ENCODE peak calls at places on chromosomes 6 and 20, in six cellular contexts. A is neural progenitor cell, O is AG04450, G is fibroblast of pulmonary artery, Q is AG10803, F is fibroblast of mammary gland. B is an unnamed sample.

GRCh38 chr6:167233490-167233889 is 57.6 kb upstream of the UNC93A start:
- DNase-seq in F (no peak), A (no peak), Q (no peak), O (no peak), G (no peak), B (no peak)

GRCh38 chr6:36794704-36795065 is 44.6 kb downstream of the CPNE5 start:
- DNase-seq in F (no peak), G (no peak), Q (no peak), O (no peak), A (no peak), B (no peak)

GRCh38 chr20:840858-841567 is 7.5 kb downstream of the FAM110A start:
- DNase-seq in G (no peak), A (peak), Q (no peak), O (no peak), F (no peak), B (no peak)

GRCh38 chr6:51266569-51266968 is 447.9 kb downstream of the TFAP2B start:
- DNase-seq in F (no peak), A (no peak), Q (no peak), G (no peak), O (no peak), B (no peak)

GRCh38 chr6:57158658-57159057 is 13.5 kb upstream of the BAG2 start:
- DNase-seq in A (no peak), F (peak), G (no peak), Q (no peak), O (no peak), B (no peak)

GRCh38 chr6:46773201-46773855 is 19.9 kb upstream of the MEP1A start:
- DNase-seq in F (no peak), Q (no peak), O (no peak), A (no peak), G (no peak), B (no peak)

GRCh38 chr6:66965227-66965626 is 1258.2 kb upstream of the EYS start:
- DNase-seq in G (no peak), Q (no peak), F (no peak), A (no peak), O (no peak), B (no peak)

GRCh38 chr6:148885920-148886845 is 139.4 kb downstream of the UST start:
- DNase-seq in A (peak), Q (no peak), F (no peak), O (no peak), G (no peak), B (no peak)

GRCh38 chr6:23179994-23180393 is 610.6 kb downstream of the HDGFL1 start:
- DNase-seq in G (no peak), F (no peak), A (no peak), Q (no peak), O (no peak), B (no peak)

GRCh38 chr6:111552241-111552744 is 53.4 kb downstream of the TRAF3IP2 start:
- DNase-seq in F (peak), A (peak), Q (peak), G (peak), O (peak), B (peak)

GRCh38 chr6:159172066-159172465 is 2.9 kb downstream of the FNDC1 start:
- DNase-seq in G (peak), A (no peak), F (peak), Q (peak), O (no peak), B (peak)

GRCh38 chr20:34220581-34220980 is 20.6 kb upstream of the ASIP start:
- DNase-seq in F (peak), O (no peak), A (no peak), Q (peak), G (peak), B (peak)

GRCh38 chr6:5398530-5398929 is 137.2 kb downstream of the FARS2 start:
- DNase-seq in Q (peak), A (peak), O (no peak), F (peak), G (peak), B (peak)

GRCh38 chr6:63571382-63571882 is 848 bp upstream of the LOC128125822 start:
- DNase-seq in G (no peak), Q (no peak), F (no peak), O (no peak), A (no peak), B (peak)

GRCh38 chr6:34696189-34696738 is 303 bp downstream of the ILRUN start:
- DNase-seq in O (no peak), F (peak), A (no peak), G (peak), Q (peak), B (peak)

GRCh38 chr6:55777461-55777860 is 97.9 kb downstream of the BMP5 start:
- DNase-seq in F (peak), A (no peak), O (no peak), Q (no peak), G (no peak), B (no peak)

GRCh38 chr6:136510782-136511181 is 39.4 kb downstream of the MAP7 start:
- DNase-seq in G (no peak), O (no peak), Q (no peak), A (no peak), F (no peak), B (no peak)

GRCh38 chr20:59785986-59786753 is 147.3 kb downstream of the SYCP2 start:
- DNase-seq in G (no peak), A (no peak), F (no peak), O (no peak), Q (no peak), B (no peak)

GRCh38 chr6:146028250-146028789 is 542 bp upstream of the GRM1 start:
- DNase-seq in G (peak), O (peak), A (peak), F (peak), Q (peak), B (peak)

GRCh38 chr6:43290905-43291355 is 7.1 kb upstream of the SLC22A7 start:
- DNase-seq in G (no peak), Q (no peak), F (no peak), O (no peak), A (no peak), B (no peak)

GRCh38 chr6:43292763-43293318 is 5.2 kb upstream of the SLC22A7 start:
- DNase-seq in F (no peak), Q (no peak), A (no peak), G (no peak), O (no peak), B (no peak)

GRCh38 chr6:43293698-43294097 is 4.4 kb upstream of the SLC22A7 start:
- DNase-seq in O (no peak), F (no peak), A (no peak), Q (no peak), G (no peak), B (no peak)

GRCh38 chr6:43291708-43292107 is 6.4 kb upstream of the SLC22A7 start:
- DNase-seq in Q (no peak), O (no peak), F (no peak), A (no peak), G (no peak), B (no peak)

GRCh38 chr6:43292341-43292740 is 5.7 kb upstream of the SLC22A7 start:
- DNase-seq in A (no peak), G (no peak), Q (no peak), F (no peak), O (no peak), B (no peak)
- H3K4me3 ChIP-seq in A (no peak), G (no peak), Q (no peak), F (no peak), O (no peak), B (no peak)

GRCh38 chr20:39602649-39603048 is 640.5 kb downstream of the DHX35 start:
- DNase-seq in A (no peak), G (no peak), F (no peak), O (no peak), Q (no peak), B (no peak)
- TF ChIP-seq CTCF in A (no peak), G (no peak), F (no peak), O (no peak), Q (no peak), B (no peak)

DNA sequence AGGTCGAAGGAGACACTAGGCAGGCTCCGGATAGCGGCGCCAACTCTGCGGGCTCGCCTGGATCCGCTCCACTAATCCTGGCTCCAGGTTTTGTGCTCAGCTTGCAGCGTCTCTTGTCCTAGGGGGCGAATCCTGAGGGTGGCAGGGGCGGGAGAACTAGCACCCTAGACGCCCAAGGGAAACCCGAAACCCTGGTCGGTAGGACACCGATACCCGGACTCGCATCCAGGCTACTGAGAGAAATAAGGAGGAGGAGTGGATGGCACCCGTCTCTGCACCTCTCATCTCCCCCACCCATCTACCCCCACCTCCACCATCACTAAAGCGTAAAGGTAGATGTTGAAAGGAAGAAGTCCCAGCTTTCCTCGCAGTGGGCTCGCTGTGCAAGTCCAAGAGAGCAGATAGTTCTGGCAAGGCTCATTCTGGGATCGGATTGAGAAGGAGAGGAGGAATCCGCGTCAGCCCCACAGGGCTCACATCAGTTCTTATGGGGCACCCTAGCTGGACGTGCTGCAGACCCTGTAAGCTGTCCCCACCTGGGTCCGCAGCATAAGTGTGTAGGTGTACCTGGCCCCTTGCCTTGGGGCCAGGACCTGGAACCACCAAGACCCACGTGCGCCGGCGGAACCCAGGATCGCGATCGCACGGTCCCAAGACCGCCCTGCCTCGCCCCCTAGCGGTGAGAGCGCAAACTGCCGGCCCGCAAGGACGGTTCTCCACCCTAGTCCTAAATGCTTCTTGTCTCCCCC is 6.9 kb downstream of the SLC32A1 start:
- DNase-seq in F (peak), A (peak), G (peak), Q (peak), O (no peak), B (peak)
- H3K4me3 ChIP-seq in F (no peak), A (peak), G (peak), Q (no peak), O (peak), B (no peak)

DNA sequence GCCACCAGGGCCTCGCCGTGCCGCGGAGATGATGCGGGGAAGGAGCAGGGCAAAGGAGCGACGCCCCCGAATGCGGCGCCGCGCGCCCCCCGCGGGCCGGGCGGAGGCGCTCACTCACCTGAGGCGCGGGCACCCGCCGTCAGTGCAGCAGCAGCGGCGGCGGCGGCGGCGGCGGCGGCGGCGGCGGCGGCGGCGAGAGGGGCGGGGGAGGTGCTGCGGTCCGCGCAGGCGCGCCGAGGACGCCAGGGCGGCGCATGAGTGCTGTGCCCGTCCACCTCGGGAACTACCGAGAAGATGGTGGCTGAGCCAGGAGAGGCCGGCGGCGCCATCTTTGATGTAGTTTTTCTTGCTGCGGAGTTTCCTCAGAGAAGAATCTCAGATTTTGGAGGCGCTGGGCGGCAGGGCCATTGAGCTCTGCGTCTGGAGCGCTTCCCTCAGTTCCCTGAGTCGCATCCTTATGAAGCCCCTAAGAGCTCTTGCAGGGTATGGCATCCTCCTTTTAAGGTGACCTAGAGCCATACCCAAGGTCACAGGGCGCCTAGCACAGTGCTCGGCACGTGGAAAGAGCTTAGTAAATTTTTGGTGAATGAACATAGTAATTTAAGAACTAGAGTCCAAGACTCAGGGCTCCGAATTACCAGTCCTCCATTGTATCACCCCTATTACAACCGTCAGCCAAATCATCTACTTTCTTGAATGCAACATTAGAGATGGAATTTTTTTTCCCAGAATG is at the start of gene NDRG3:
- DNase-seq in A (peak), Q (peak), F (peak), G (peak), O (peak), B (peak)
- TF ChIP-seq CTCF in A (no peak), Q (no peak), F (no peak), G (no peak), O (no peak), B (no peak)

GRCh38 chr6:85418059-85418458 is 31.8 kb upstream of the NT5E start:
- DNase-seq in O (no peak), G (peak), A (no peak), F (peak), Q (peak), B (peak)

GRCh38 chr6:85421963-85422362 is 27.9 kb upstream of the NT5E start:
- DNase-seq in O (no peak), A (no peak), Q (peak), F (no peak), G (no peak), B (peak)

GRCh38 chr6:85417336-85417735 is 32.5 kb upstream of the NT5E start:
- DNase-seq in O (no peak), Q (peak), F (peak), G (no peak), A (no peak), B (no peak)

GRCh38 chr6:85416766-85417165 is 33.1 kb upstream of the NT5E start:
- DNase-seq in G (no peak), A (no peak), F (no peak), O (no peak), Q (no peak), B (no peak)

DNA sequence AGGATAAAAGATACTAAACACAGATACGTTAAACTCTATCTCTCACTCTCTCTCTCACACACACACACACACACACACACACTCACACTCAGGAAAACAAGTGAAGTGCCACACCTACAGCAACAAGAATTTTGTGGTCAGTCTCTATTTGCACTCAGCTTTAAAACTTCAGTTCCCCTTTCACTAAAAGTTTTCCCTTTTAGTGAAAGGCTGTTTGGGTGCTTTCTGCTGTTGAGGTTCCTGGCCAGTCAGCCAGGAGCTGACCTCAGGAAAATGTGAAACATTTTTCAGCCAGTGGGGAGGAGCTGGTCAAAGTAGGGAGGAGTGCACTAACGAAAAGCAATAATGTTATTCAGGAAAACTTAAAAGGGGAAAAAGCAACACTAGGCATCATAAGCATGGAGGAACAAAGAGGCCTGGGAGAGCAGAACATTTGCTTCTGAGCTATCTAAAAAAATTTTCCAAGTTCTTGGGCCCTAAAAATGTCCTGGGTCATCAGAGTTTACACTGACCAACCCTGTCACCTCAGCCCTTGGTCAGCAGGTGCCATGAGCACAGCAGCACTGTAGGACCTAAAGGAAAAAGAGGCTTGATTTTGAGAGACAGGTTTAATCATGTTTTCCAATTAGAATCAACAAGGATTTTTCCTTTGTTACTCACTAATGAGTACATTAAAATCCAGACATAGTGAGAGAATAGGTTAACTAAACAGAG is 30.7 kb upstream of the NT5E start:
- DNase-seq in F (no peak), A (no peak), O (no peak), Q (peak), G (no peak), B (no peak)
- H3K4me3 ChIP-seq in F (no peak), A (no peak), O (no peak), Q (no peak), G (no peak), B (no peak)

GRCh38 chr6:54310377-54311152 is 2.3 kb downstream of the TINAG start:
- DNase-seq in O (no peak), G (no peak), A (no peak), F (no peak), Q (no peak), B (no peak)

DNA sequence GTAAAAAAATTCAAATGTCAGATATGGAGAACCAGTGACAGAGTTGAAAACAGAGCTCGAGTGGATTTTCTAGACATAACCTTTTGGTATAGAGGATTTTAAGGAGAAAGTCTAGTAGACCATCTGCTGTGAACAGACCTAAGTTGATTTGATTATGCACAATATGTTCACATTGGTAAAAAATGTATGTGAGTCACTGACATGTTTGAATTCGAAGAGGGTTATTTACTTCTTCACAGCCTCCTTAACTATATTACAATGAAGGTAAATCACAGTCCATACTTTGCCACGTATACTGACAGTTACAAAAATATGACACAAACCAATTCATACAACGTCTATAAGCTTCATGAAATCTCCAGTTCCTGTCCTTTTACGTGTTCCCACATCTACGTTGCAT is 7.5 kb downstream of the TINAG start:
- DNase-seq in F (no peak), Q (no peak), O (no peak), G (no peak), A (no peak), B (no peak)
- TF ChIP-seq CTCF in F (no peak), Q (no peak), O (no peak), G (no peak), A (no peak), B (no peak)

GRCh38 chr20:4610871-4611270 is 110.8 kb upstream of the PRND start:
- DNase-seq in A (no peak), G (no peak), F (no peak), Q (no peak), O (no peak), B (no peak)

GRCh38 chr20:4617019-4617418 is 104.7 kb upstream of the PRND start:
- DNase-seq in O (no peak), A (no peak), G (no peak), F (no peak), Q (no peak), B (no peak)

GRCh38 chr20:4613184-4613583 is 108.5 kb upstream of the PRND start:
- DNase-seq in A (no peak), G (no peak), F (no peak), Q (peak), O (no peak), B (no peak)

GRCh38 chr20:4617484-4617883 is 104.2 kb upstream of the PRND start:
- DNase-seq in F (no peak), O (no peak), G (no peak), Q (no peak), A (no peak), B (no peak)

DNA sequence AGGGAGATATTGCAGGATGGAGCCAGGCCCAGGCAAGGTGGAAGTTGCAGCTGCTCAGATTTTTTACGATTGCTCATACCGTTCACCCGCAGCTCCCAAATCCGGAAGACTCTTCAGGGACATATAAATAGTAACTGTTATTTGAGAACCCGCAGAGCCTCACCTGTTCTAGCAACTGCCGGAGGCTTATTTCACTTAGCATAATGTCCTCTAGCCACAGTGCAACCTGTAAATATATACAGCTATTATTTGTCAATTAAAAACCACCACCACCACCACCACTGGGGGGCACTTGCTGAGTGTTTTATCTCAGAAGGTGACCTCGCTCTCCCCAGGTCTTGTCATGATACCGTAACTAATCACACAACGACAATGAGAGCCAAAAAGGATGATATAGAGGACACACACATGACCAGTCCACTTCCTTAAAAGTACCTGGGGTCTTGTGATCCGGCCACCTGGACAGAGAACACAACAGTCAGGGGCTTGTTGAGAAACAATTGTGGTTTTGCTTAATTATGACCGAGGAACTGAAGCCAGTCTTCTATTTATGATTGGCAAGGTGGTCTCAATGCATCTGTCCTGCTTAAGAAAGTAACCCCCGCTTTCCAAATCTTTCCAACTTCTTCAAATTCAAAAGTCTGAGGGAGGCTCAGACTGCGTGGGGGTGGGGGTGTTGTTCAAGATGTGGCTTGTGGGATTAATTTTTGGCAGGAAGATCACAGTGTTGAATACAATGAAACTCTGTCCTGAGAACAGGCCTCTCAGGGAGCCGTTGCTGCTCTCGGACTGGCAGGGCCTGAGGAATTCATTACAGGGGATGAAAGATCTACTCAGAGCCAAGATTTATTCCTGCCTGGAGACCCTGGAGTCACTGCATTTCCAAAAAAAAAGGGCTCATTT is 107.7 kb upstream of the PRND start:
- DNase-seq in F (peak), Q (peak), G (peak), A (peak), O (no peak), B (peak)
- H3K4me3 ChIP-seq in F (no peak), Q (no peak), G (no peak), A (no peak), O (no peak), B (no peak)

B was measured in cardiac fibroblast.